ENCODE peak calls at places on chromosome 6, in nine cellular contexts. C is AG10803, Y is choroid plexus epithelial cell, N is cardiac fibroblast, M is psoas muscle, L is fibroblast of mammary gland, U is A549, V is body of pancreas, P is epithelial cell of esophagus. G is an unnamed sample.

GRCh38 chr6:167722634-167723309 is 103.9 kb upstream of the AFDN start:
- DNase-seq in C (no peak), L (no peak), P (no peak), N (no peak), V (no peak), U (no peak), Y (no peak), M (no peak), G (no peak)

GRCh38 chr6:44960898-44961297 is 367.2 kb upstream of the RUNX2 start:
- DNase-seq in M (no peak), V (no peak), P (peak; percentile 44), U (no peak), C (no peak), N (peak; percentile 66), L (peak; percentile 69), Y (peak; percentile 52), G (peak; percentile 37)

GRCh38 chr6:87483929-87484328 is 11.2 kb downstream of the SLC35A1 start:
- DNase-seq in V (no peak), U (peak; percentile 25), Y (peak; percentile 68), C (peak; percentile 44), M (no peak), P (peak; percentile 46), N (peak; percentile 38), L (peak; percentile 66), G (peak; percentile 61)

GRCh38 chr6:107064579-107065065 is 36.6 kb downstream of the MTRES1 start:
- DNase-seq in U (no peak), N (peak; percentile 78), Y (peak; percentile 89), P (no peak), L (peak; percentile 83), M (no peak), V (peak; percentile 37), C (peak; percentile 72), G (peak; percentile 45)

GRCh38 chr6:34272022-34272926 is 23.5 kb upstream of the SMIM29 start:
- DNase-seq in P (no peak), L (no peak), U (peak; percentile 13), C (no peak), M (no peak), N (no peak), Y (no peak), V (no peak), G (no peak)

GRCh38 chr6:51778666-51779065 is 308.7 kb downstream of the PKHD1 start:
- DNase-seq in M (no peak), Y (no peak), L (no peak), N (no peak), V (no peak), P (no peak), C (no peak), U (no peak), G (peak; percentile 38)

GRCh38 chr6:156437084-156437879 is 339.9 kb upstream of the ARID1B start:
- DNase-seq in M (no peak), N (no peak), C (no peak), P (no peak), L (no peak), Y (no peak), V (no peak), U (no peak), G (no peak)

GRCh38 chr6:24997905-24998304 is 62.1 kb upstream of the RIPOR2 start:
- DNase-seq in U (no peak), P (no peak), C (no peak), N (no peak), V (no peak), L (no peak), M (no peak), Y (no peak), G (no peak)

GRCh38 chr6:108080010-108080780 is 5.7 kb upstream of the OSTM1 start:
- DNase-seq in M (no peak), U (peak; percentile 16), V (no peak), C (peak; percentile 43), N (peak; percentile 61), L (peak; percentile 59), P (peak; percentile 33), Y (peak; percentile 89), G (no peak)

DNA sequence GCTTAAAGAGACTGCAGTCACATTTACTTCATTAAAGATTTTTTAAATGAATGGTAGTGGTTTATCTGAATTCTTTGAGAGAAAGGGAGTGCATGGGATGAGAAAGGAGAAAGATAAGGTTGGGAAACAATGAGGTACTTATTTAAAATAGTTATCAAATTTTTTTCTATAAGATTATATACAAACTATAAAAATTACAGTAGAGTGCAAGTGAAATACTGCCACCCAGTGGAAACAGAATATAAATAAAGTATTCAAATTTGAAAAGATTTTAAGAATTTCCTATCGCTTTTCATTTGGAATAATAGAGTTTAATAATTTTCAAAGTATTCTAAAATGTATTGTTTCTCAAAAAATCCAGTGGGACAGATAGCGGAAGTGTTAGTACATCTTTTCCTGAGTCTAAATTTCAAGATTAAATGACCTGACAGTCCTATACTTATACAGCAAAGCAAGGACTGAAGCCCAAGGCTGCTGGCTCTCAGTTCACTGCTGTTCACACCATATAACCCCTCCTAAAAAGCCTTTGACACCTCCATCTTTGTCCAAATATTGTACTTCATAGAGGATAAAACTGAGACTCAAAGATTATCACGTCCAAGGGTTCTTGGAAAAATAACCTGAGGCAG is 31.1 kb downstream of the EPM2A start:
- DNase-seq in P (peak; percentile 10), U (no peak), C (peak; percentile 17), M (no peak), L (peak; percentile 43), V (no peak), N (peak; percentile 66), Y (peak; percentile 44), G (no peak)
- TF ChIP-seq CTCF in P (peak; percentile 24), U (peak; percentile 53), C (peak; percentile 58), M (peak; percentile 57), L (peak; percentile 44), V (peak; percentile 52), N (peak; percentile 23), Y (peak; percentile 47), G (no peak)

GRCh38 chr6:88636871-88637270 is 326.5 kb downstream of the RNGTT start:
- DNase-seq in U (no peak), V (no peak), P (no peak), N (no peak), L (no peak), C (no peak), M (no peak), Y (no peak), G (no peak)

GRCh38 chr6:88637761-88638160 is 325.7 kb downstream of the RNGTT start:
- DNase-seq in Y (no peak), V (no peak), N (no peak), P (no peak), C (no peak), M (no peak), L (no peak), U (no peak), G (no peak)

DNA sequence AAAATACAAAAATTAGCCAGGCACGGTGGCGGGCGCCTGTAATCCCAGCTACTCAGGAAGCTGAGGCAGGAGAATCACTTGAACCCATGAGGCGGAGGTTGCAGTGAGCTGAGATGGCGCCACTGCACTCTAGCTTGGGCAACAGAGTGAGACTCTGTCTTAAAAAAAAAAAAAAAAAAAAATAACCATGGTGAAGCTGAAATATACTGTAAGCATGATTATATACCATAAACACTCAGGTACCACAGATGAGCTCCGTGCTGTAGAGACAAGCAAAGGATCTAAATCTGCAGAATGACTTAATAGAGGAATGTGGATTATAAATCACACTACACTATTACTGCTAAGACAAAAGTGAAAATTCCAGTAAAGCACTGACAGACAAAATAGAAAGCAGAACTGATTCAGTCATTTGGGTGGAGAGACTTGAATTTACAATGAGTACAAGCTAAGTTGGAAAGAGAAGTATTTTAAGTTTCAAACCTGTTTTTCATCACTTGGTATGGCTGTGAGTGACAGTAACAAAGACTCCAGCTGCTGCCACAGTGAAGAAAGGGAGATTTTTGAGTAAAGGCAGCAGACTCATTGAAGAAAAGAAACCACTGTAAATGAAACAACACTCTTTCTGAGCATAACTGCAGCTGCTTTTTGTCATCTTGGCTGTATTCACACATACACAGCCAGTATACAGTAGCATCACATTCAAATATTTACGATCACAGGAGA is 322.1 kb downstream of the RNGTT start:
- DNase-seq in P (no peak), C (peak; percentile 22), M (no peak), V (no peak), U (no peak), N (no peak), L (no peak), Y (no peak), G (no peak)
- H3K4me3 ChIP-seq in P (no peak overlapping the region), C (no peak overlapping the region), M (no peak overlapping the region), V (no peak overlapping the region), U (no peak overlapping the region), N (no peak overlapping the region), L (no peak overlapping the region), Y (no peak overlapping the region), G (no peak overlapping the region)

GRCh38 chr6:21941926-21942325 is 348.4 kb downstream of the SOX4 start:
- DNase-seq in U (no peak), M (no peak), L (no peak), C (no peak), N (no peak), V (no peak), Y (no peak), P (no peak), G (no peak)

GRCh38 chr6:21935561-21936028 is 342.0 kb downstream of the SOX4 start:
- DNase-seq in M (no peak), C (peak; percentile 76), U (peak; percentile 41), V (peak; percentile 28), N (peak; percentile 78), P (peak; percentile 61), L (peak; percentile 72), Y (peak; percentile 82), G (no peak)

GRCh38 chr6:21933351-21933750 is 339.8 kb downstream of the SOX4 start:
- DNase-seq in N (peak; percentile 30), Y (no peak), M (no peak), V (no peak), U (no peak), P (no peak), C (no peak), L (no peak), G (no peak)

GRCh38 chr6:21935142-21935541 is 341.6 kb downstream of the SOX4 start:
- DNase-seq in C (no peak), L (no peak), N (no peak), M (no peak), P (no peak), Y (no peak), V (no peak), U (no peak), G (no peak)

GRCh38 chr6:21937466-21937865 is 343.9 kb downstream of the SOX4 start:
- DNase-seq in P (no peak), M (no peak), L (no peak), N (no peak), U (no peak), C (no peak), Y (no peak), V (no peak), G (no peak)
- TF ChIP-seq CTCF in P (no peak), M (no peak), L (no peak), N (no peak), U (no peak), C (no peak), Y (peak; percentile 18), V (no peak), G (no peak)

DNA sequence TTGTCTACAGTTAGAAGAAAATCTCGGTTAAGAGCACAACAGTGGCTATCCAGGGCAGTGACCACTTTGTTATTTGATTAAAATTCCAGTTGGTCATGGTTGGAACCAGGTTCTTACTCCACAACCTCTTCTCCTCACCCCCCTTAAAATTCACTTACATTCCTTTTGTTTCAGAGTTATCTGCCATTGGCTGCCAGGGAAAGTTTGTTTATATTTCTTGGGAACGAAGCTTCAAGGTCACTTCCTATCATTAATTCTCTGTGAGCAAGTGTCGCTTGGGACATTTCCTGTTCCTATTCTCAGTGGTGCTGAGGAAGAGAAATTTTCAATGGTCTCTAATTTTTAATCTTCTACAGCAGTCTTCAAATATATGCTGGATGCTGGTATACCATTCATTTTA is 121.1 kb upstream of the COL21A1 start:
- DNase-seq in V (no peak), P (no peak), Y (no peak), U (no peak), L (no peak), N (peak; percentile 32), M (no peak), C (peak; percentile 17), G (no peak)
- H3K4me3 ChIP-seq in V (no peak overlapping the region), P (no peak overlapping the region), Y (no peak overlapping the region), U (no peak overlapping the region), L (no peak overlapping the region), N (no peak overlapping the region), M (no peak overlapping the region), C (no peak overlapping the region), G (no peak overlapping the region)

GRCh38 chr6:134577998-134578397 is 260.1 kb upstream of the SGK1 start:
- DNase-seq in L (peak; percentile 49), Y (peak; percentile 52), C (no peak), U (peak; percentile 32), N (peak; percentile 48), P (peak; percentile 50), M (no peak), V (no peak), G (no peak)
- TF ChIP-seq CTCF in L (no peak), Y (peak; percentile 45), C (no peak), U (no peak), N (peak; percentile 25), P (peak; percentile 39), M (no peak), V (no peak), G (peak; percentile 42)